ENCODE peak calls at places on chromosomes 16 and 17, in ten cellular contexts. R is activated T-cell treated with anti-CD3 and anti-CD28 coated beads, Interleukin-2, amount 50 U/mL, for 72 hours; A is fibroblast of the conjunctiva; Z is globus pallidus; W is NCI-H1092 treated with DMSO at 0.1 percent for 48 hours; N is AG04450; D is heart left ventricle; E is fibroblast of pulmonary artery; P is brain microvascular endothelial cell; K is stimulated activated naive CD8-positive, alpha-beta T cell treated with anti-CD3 and anti-CD28 coated beads, Interleukin-15, Interleukin-2, amounts not matched to agents 100 U/mL and 50 U/mL, for 24 hours. L is an unnamed sample.

GRCh38 chr17:74541176-74542111 is 4.5 kb downstream of the CD300C start:
- DNase-seq in R (no peak), D (no peak), E (no peak), K (no peak), Z (no peak), N (no peak), A (no peak), P (no peak), W (no peak), L (no peak)

GRCh38 chr16:12086861-12087260 is 110.3 kb downstream of the SNX29 start:
- DNase-seq in R (no peak), K (no peak), D (no peak), A (no peak), E (no peak), P (peak), Z (no peak), N (no peak), W (no peak), L (no peak)

GRCh38 chr17:44372036-44372435 is 8.4 kb upstream of the FAM171A2 start:
- DNase-seq in P (no peak), A (no peak), W (no peak), D (no peak), Z (no peak), N (no peak), R (no peak), E (no peak), K (no peak), L (no peak)

GRCh38 chr17:45147581-45148182 is 593 bp upstream of the HEXIM1 start:
- DNase-seq in W (peak), D (peak), R (peak), E (peak), P (peak), A (peak), K (peak), N (peak), Z (peak), L (peak)

GRCh38 chr17:78960945-78961344 is 18.8 kb downstream of the LGALS3BP start:
- DNase-seq in K (no peak), N (no peak), A (no peak), E (peak), D (peak), Z (no peak), R (no peak), W (no peak), P (no peak), L (peak)

GRCh38 chr17:65638221-65638940 is 76.9 kb upstream of the AXIN2 start:
- DNase-seq in D (no peak), E (peak), R (no peak), K (no peak), A (peak), P (no peak), Z (no peak), N (peak), W (peak), L (no peak)

GRCh38 chr17:48483471-48484131 is 47.2 kb downstream of the HOXB1 start:
- DNase-seq in W (no peak), D (peak), Z (no peak), K (peak), R (peak), A (peak), P (peak), N (peak), E (peak), L (no peak)

GRCh38 chr16:84543931-84544776 is 39.7 kb upstream of the MEAK7 start:
- DNase-seq in R (peak), P (no peak), E (no peak), W (peak), Z (no peak), N (no peak), A (no peak), D (no peak), K (peak), L (no peak)

GRCh38 chr17:50117202-50118040 is 12.5 kb downstream of the SAMD14 start:
- DNase-seq in D (peak), K (peak), A (no peak), E (peak), W (peak), Z (no peak), P (no peak), R (peak), N (no peak), L (no peak)

GRCh38 chr16:84716740-84717139 is 16.9 kb downstream of the USP10 start:
- DNase-seq in E (no peak), P (no peak), D (no peak), R (no peak), W (no peak), A (no peak), K (no peak), N (no peak), Z (no peak), L (no peak)

GRCh38 chr17:68871447-68871846 is 83.7 kb downstream of the ABCA8 start:
- DNase-seq in D (no peak), W (no peak), P (no peak), E (no peak), N (no peak), K (no peak), Z (no peak), R (no peak), A (no peak), L (no peak)

GRCh38 chr17:700504-701094 is 14.0 kb downstream of the VPS53 start:
- DNase-seq in Z (no peak), W (peak), N (no peak), E (peak), R (no peak), A (no peak), K (no peak), D (no peak), P (no peak), L (no peak)

GRCh38 chr16:58155839-58156238 is 26.7 kb upstream of the CFAP20 start:
- DNase-seq in K (no peak), Z (no peak), N (no peak), R (no peak), P (no peak), E (no peak), A (no peak), W (no peak), D (no peak), L (no peak)

GRCh38 chr17:28684963-28685362 is 23.0 kb downstream of the SUPT6H start:
- DNase-seq in A (peak), K (no peak), N (no peak), W (no peak), D (no peak), Z (peak), R (no peak), P (peak), E (peak), L (no peak)

GRCh38 chr17:65227637-65228036 is 90.5 kb downstream of the RGS9 start:
- DNase-seq in W (no peak), E (no peak), D (no peak), N (no peak), P (no peak), A (no peak), K (no peak), R (no peak), Z (no peak), L (no peak)

GRCh38 chr16:48335961-48336360 is 49.3 kb downstream of the SIAH1 start:
- DNase-seq in E (peak), W (no peak), A (no peak), P (peak), R (no peak), Z (no peak), D (no peak), K (no peak), N (peak), L (no peak)

GRCh38 chr16:89670496-89671431 is 13.1 kb downstream of the SPATA33 start:
- DNase-seq in Z (no peak), N (no peak), A (no peak), E (peak), W (no peak), K (peak), R (no peak), P (no peak), D (no peak), L (no peak)

GRCh38 chr16:66549284-66550131 is at the start of gene TK2:
- DNase-seq in Z (peak), W (peak), E (peak), D (peak), N (peak), A (peak), P (peak), K (peak), R (peak), L (peak)

GRCh38 chr17:15448580-15448956 is 18.9 kb downstream of the CDRT4 start:
- DNase-seq in E (no peak), K (no peak), P (no peak), W (no peak), N (no peak), R (no peak), Z (no peak), A (no peak), D (no peak), L (no peak)

GRCh38 chr17:46732754-46733398 is 85.6 kb downstream of the WNT3 start:
- DNase-seq in N (no peak), E (no peak), D (no peak), K (no peak), R (no peak), P (no peak), Z (peak), A (no peak), W (no peak), L (no peak)

GRCh38 chr16:84656557-84657130 is 8.3 kb downstream of the KLHL36 start:
- DNase-seq in R (no peak), P (no peak), N (no peak), A (no peak), W (no peak), Z (no peak), E (no peak), D (no peak), K (no peak), L (no peak)

GRCh38 chr16:85567101-85567866 is 45.8 kb upstream of the GSE1 start:
- DNase-seq in W (no peak), K (peak), D (no peak), R (no peak), A (no peak), Z (no peak), N (no peak), P (no peak), E (no peak), L (no peak)

GRCh38 chr17:64111831-64112230 is 18.1 kb downstream of the ERN1 start:
- DNase-seq in N (no peak), D (no peak), A (no peak), W (no peak), P (no peak), E (no peak), K (no peak), R (no peak), Z (no peak), L (no peak)

L was measured in left ventricle myocardium inferior.